ENCODE peak calls at places on chromosomes 5 and 9, in five cellular contexts. A, Y, M, L and K are unnamed samples. For H3K4me1 and H3K9me3, the result is how much of the 10 kb centered on the place peaks cover.

GRCh38 chr9:38017149-38017884 is 51.7 kb downstream of the SHB start:
- DNase-seq in A (peak), Y (no peak), M (no peak), L (peak), K (no peak)

GRCh38 chr5:142323480-142324376 is 1.1 kb downstream of the SPRY4 start:
- DNase-seq in A (peak), Y (no peak), M (no peak), L (peak), K (peak)

GRCh38 chr9:131206495-131206894 is 69.8 kb downstream of the FAM78A start:
- DNase-seq in A (no peak), Y (no peak), M (no peak), L (no peak), K (no peak)

GRCh38 chr9:131700765-131701433 is 39.0 kb downstream of the RAPGEF1 start:
- DNase-seq in A (no peak), Y (no peak), M (no peak), L (no peak), K (no peak)

GRCh38 chr9:97985058-97985861 is 2.1 kb downstream of the ANP32B start:
- DNase-seq in A (peak), Y (no peak), M (no peak), L (peak), K (peak)

GRCh38 chr5:5886812-5887486 is 464.5 kb downstream of the ICE1 start:
- DNase-seq in A (no peak), Y (no peak), M (no peak), L (peak), K (peak)

GRCh38 chr5:150317048-150318003 is 14.6 kb upstream of the ARSI start:
- DNase-seq in A (peak), Y (peak), M (no peak), L (no peak), K (peak)

GRCh38 chr9:107178302-107178701 is 104.8 kb upstream of the RAD23B start:
- DNase-seq in A (peak), Y (no peak), M (no peak), L (no peak), K (no peak)

GRCh38 chr5:122077451-122078115 is 476 bp downstream of the LOX start:
- DNase-seq in A (no peak), Y (no peak), M (peak), L (peak), K (peak)

GRCh38 chr5:77620404-77620803 is 18.1 kb downstream of the OTP start:
- DNase-seq in A (no peak), Y (peak), M (no peak), L (no peak), K (peak)

GRCh38 chr9:133703571-133704399 is 34.4 kb downstream of the SARDH start:
- DNase-seq in A (no peak), Y (no peak), M (no peak), L (no peak), K (no peak)

GRCh38 chr9:124441291-124441690 is 9.0 kb upstream of the ADGRD2 start:
- DNase-seq in A (no peak), Y (no peak), M (no peak), L (no peak), K (no peak)

GRCh38 chr5:39815701-39816100 is 390.9 kb upstream of the DAB2 start:
- DNase-seq in A (no peak), Y (no peak), M (no peak), L (no peak), K (no peak)

GRCh38 chr9:120715331-120715924 is 1.2 kb upstream of the MEGF9 start:
- DNase-seq in A (peak), Y (no peak), M (peak), L (peak), K (no peak)

GRCh38 chr9:113139225-113139829 is 11.5 kb upstream of the SLC31A2 start:
- DNase-seq in A (no peak), Y (no peak), M (no peak), L (no peak), K (no peak)

GRCh38 chr9:124078641-124079040 is 67.1 kb downstream of the LHX2 start:
- DNase-seq in A (peak), Y (no peak), M (no peak), L (no peak), K (no peak)

GRCh38 chr5:151598984-151599383 is 7.9 kb upstream of the FAT2 start:
- DNase-seq in A (no peak), Y (no peak), M (no peak), L (no peak), K (peak)

GRCh38 chr5:143696920-143697319 is 115.0 kb upstream of the HMHB1 start:
- DNase-seq in A (no peak), Y (no peak), M (no peak), L (no peak), K (no peak)

GRCh38 chr5:179346401-179346800 is 1.1 kb upstream of the ADAMTS2 start:
- DNase-seq in A (no peak), Y (no peak), M (no peak), L (no peak), K (no peak)

GRCh38 chr5:27130587-27130986 is 92.2 kb upstream of the CDH9 start:
- DNase-seq in A (peak), Y (no peak), M (no peak), L (no peak), K (no peak)

GRCh38 chr5:151660616-151661015 is 26.1 kb downstream of the SPARC start:
- DNase-seq in A (peak), Y (no peak), M (no peak), L (no peak), K (no peak)

GRCh38 chr5:124289122-124289521 is 457.3 kb downstream of the ZNF608 start:
- DNase-seq in A (no peak), Y (no peak), M (no peak), L (peak), K (no peak)

GRCh38 chr5:56429110-56429561 is 196.0 kb upstream of the ANKRD55 start:
- DNase-seq in A (no peak), Y (no peak), M (no peak), L (peak), K (no peak)

GRCh38 chr5:442335-443238 is at the start of gene EXOC3:
- DNase-seq in A (peak), Y (peak), M (no peak), L (peak), K (peak)

GRCh38 chr5:30103056-30104020 is 1090.1 kb upstream of the CDH6 start:
- DNase-seq in A (no peak), Y (no peak), M (no peak), L (no peak), K (no peak)

GRCh38 chr5:157463621-157464407 is 3.8 kb downstream of the NIPAL4 start:
- DNase-seq in A (peak), Y (peak), M (no peak), L (no peak), K (no peak)

GRCh38 chr5:142178651-142179050 is 70.1 kb downstream of the NDFIP1 start:
- DNase-seq in A (no peak), Y (no peak), M (no peak), L (no peak), K (no peak)

GRCh38 chr5:58064799-58065198 is 395.1 kb downstream of the PLK2 start:
- DNase-seq in A (peak), Y (no peak), M (no peak), L (no peak), K (no peak)

GRCh38 chr5:33824516-33825195 is 67.1 kb downstream of the ADAMTS12 start:
- DNase-seq in A (peak), Y (no peak), M (no peak), L (no peak), K (no peak)

GRCh38 chr9:20760246-20760901 is 76.3 kb downstream of the FOCAD start:
- DNase-seq in A (no peak), Y (no peak), M (no peak), L (no peak), K (no peak)

GRCh38 chr9:33164138-33164809 is 2.9 kb downstream of the B4GALT1 start:
- DNase-seq in A (no peak), Y (no peak), M (peak), L (no peak), K (no peak)

GRCh38 chr5:125129151-125129806 is 382.8 kb upstream of the ZNF608 start:
- DNase-seq in A (no peak), Y (peak), M (no peak), L (no peak), K (no peak)

DNA sequence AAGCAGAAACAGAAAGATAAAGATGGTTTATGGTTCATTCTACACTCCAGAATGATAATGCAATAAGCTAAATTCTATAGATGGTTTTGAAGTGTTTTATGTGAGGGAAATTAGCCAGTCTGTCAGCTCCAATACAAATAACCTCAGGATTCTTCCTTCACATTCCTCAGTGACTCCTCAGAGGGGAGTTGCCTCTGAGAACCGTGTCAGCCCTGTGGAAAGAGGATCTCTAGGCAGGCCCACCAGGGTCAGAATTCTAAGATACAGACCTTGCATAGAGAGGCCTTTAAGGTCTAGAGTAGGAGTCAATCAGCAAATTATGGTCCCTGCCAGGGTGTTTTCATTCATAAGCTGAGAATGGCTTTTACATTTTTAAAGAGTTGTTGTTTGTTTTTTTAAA is 26.6 kb downstream of the RUSC2 start:
- DNase-seq in A (peak), Y (no peak), M (no peak), L (no peak), K (peak)
- H3K4me1 ChIP-seq in A (under half), Y (half or more), M (half or more), L (half or more), K (half or more)

GRCh38 chr9:69696802-69697201 is 24.6 kb upstream of the APBA1 start:
- DNase-seq in A (no peak), Y (no peak), M (no peak), L (no peak), K (no peak)

GRCh38 chr9:69697475-69697874 is 25.3 kb upstream of the APBA1 start:
- DNase-seq in A (no peak), Y (no peak), M (no peak), L (no peak), K (no peak)
- H3K9me3 ChIP-seq in A (under half), Y (under half), M (under half), L (under half), K (under half)

GRCh38 chr9:135223831-135224230 is 136.4 kb downstream of the OLFM1 start:
- DNase-seq in A (no peak), Y (no peak), M (no peak), L (no peak), K (no peak)

GRCh38 chr9:135222991-135223760 is 135.7 kb downstream of the OLFM1 start:
- DNase-seq in A (no peak), Y (no peak), M (no peak), L (peak), K (no peak)

GRCh38 chr9:135224921-135225541 is 137.6 kb downstream of the OLFM1 start:
- DNase-seq in A (no peak), Y (no peak), M (no peak), L (no peak), K (no peak)

GRCh38 chr9:135225619-135226228 is 138.3 kb downstream of the OLFM1 start:
- DNase-seq in A (no peak), Y (no peak), M (no peak), L (no peak), K (no peak)

DNA sequence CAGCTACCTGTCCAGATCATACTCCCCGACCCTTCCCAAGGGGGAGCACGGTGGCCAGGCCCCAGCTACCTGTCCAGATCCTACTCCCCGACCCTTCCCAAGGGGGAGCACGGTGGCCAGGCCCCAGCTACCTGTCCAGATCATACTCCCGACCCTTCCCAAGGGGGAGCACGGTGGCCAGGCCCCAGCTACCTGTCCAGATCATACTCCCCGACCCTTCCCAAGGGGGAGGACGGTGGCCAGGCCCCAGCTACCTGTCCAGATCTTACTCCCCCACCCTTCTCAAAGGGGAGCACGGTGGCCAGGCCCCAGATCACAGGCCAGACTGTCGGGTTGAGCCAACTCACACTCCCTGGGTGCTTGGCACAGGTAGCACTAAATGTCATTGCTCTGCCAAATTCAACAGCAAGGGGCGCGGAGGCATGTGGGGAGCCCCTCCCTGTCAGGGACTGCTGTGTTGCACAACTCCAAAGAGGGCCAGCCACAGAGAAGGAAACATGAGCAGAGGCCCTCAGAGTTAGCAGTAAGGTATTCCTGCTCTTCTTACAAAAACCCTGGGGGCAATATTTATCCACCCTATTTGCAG is 136.9 kb downstream of the OLFM1 start:
- DNase-seq in A (no peak), Y (no peak), M (no peak), L (peak), K (no peak)
- H3K4me1 ChIP-seq in A (under half), Y (under half), M (under half), L (under half), K (under half)

GRCh38 chr9:36867672-36868471 is 166.2 kb downstream of the PAX5 start:
- DNase-seq in A (no peak), Y (no peak), M (no peak), L (no peak), K (peak)
- H3K9me3 ChIP-seq in A (under half), Y (under half), M (under half), L (under half), K (under half)